ENCODE peak calls at places on chromosomes 1 and 21, in nine cellular contexts. C, F, Y, J, T, P, E, B and K are unnamed samples.

GRCh38 chr1:96365076-96365475 is 356.5 kb upstream of the PTBP2 start:
- DNase-seq in T (no peak), F (no peak), E (no peak), Y (no peak), J (peak), B (no peak), C (no peak), P (no peak), K (no peak)

GRCh38 chr1:91015794-91016550 is 5.9 kb downstream of the ZNF644 start:
- DNase-seq in E (peak), B (no peak), P (no peak), Y (no peak), T (no peak), C (no peak), F (no peak), J (no peak), K (no peak)

GRCh38 chr1:32886012-32886827 is at the start of gene HPCA:
- DNase-seq in E (peak), P (peak), C (peak), J (peak), B (peak), Y (peak), F (no peak), T (peak), K (peak)

GRCh38 chr1:114509596-114510234 is 1.3 kb downstream of the TRIM33 start:
- DNase-seq in F (no peak), Y (no peak), C (peak), B (no peak), P (no peak), J (no peak), T (no peak), E (peak), K (no peak)

GRCh38 chr21:42291003-42291750 is 24.0 kb downstream of the TFF3 start:
- DNase-seq in T (no peak), B (no peak), F (no peak), E (no peak), P (no peak), C (no peak), Y (no peak), J (no peak), K (no peak)

GRCh38 chr1:91345395-91346005 is 59.1 kb downstream of the HFM1 start:
- DNase-seq in C (no peak), F (no peak), J (peak), B (no peak), E (no peak), T (no peak), Y (no peak), P (no peak), K (no peak)

GRCh38 chr21:42424848-42425602 is 21.3 kb downstream of the UBASH3A start:
- DNase-seq in F (no peak), Y (no peak), E (no peak), C (no peak), P (peak), B (no peak), T (no peak), J (no peak), K (peak)

GRCh38 chr1:41109316-41110263 is 88.1 kb upstream of the SLFNL1 start:
- DNase-seq in J (peak), T (peak), B (no peak), F (peak), C (peak), P (no peak), Y (peak), E (peak), K (no peak)

GRCh38 chr1:243712890-243713425 is 137.1 kb downstream of the AKT3 start:
- DNase-seq in F (no peak), C (peak), T (no peak), E (no peak), J (peak), B (no peak), Y (no peak), P (no peak), K (no peak)

GRCh38 chr1:27366113-27366410 is 699 bp downstream of the MAP3K6 start:
- DNase-seq in J (peak), B (peak), C (peak), T (peak), E (peak), P (peak), F (peak), Y (peak), K (peak)

GRCh38 chr1:65189716-65190115 is 41.7 kb downstream of the AK4 start:
- DNase-seq in C (peak), T (no peak), J (no peak), Y (no peak), F (no peak), P (no peak), E (no peak), B (no peak), K (no peak)

GRCh38 chr21:15144026-15144425 is 79.2 kb upstream of the NRIP1 start:
- DNase-seq in P (no peak), E (no peak), C (no peak), B (no peak), T (no peak), F (no peak), J (peak), Y (no peak), K (no peak)

GRCh38 chr1:46667782-46668760 is at the start of gene ATPAF1:
- DNase-seq in F (peak), E (peak), J (peak), Y (peak), P (peak), C (peak), B (peak), T (peak), K (peak)

GRCh38 chr1:43285269-43285986 is at the start of gene C1orf210:
- DNase-seq in J (no peak), Y (no peak), C (no peak), E (no peak), P (no peak), T (no peak), F (no peak), B (peak), K (peak)

GRCh38 chr1:2961661-2962060 is 59.6 kb upstream of the ACTRT2 start:
- DNase-seq in Y (no peak), B (no peak), T (no peak), E (no peak), C (no peak), P (peak), J (no peak), F (no peak), K (no peak)

GRCh38 chr1:61491497-61491896 is 233.4 kb downstream of the TM2D1 start:
- DNase-seq in J (peak), P (no peak), T (no peak), B (no peak), Y (no peak), E (no peak), C (no peak), F (no peak), K (no peak)

GRCh38 chr1:200279810-200280411 is 129.9 kb downstream of the ZNF281 start:
- DNase-seq in P (peak), F (peak), J (peak), T (peak), B (no peak), C (peak), Y (peak), E (peak), K (no peak)

GRCh38 chr1:150925080-150925479 is 1.1 kb upstream of the SETDB1 start:
- DNase-seq in T (no peak), P (peak), F (no peak), Y (peak), C (peak), E (no peak), B (no peak), J (no peak), K (peak)

GRCh38 chr21:45303751-45304150 is 16.1 kb upstream of the POFUT2 start:
- DNase-seq in Y (peak), F (no peak), P (peak), C (no peak), E (no peak), T (no peak), J (no peak), B (no peak), K (peak)

GRCh38 chr1:173470608-173471007 is 6.5 kb upstream of the PRDX6 start:
- DNase-seq in F (no peak), C (no peak), Y (no peak), P (no peak), T (no peak), B (no peak), E (no peak), J (no peak), K (no peak)

GRCh38 chr1:8147922-8148321 is 121.8 kb upstream of the ERRFI1 start:
- DNase-seq in B (no peak), E (no peak), C (no peak), T (no peak), J (no peak), F (no peak), P (no peak), Y (no peak), K (no peak)

GRCh38 chr1:39395357-39395831 is 96.0 kb upstream of the BMP8A start:
- DNase-seq in C (peak), B (no peak), F (no peak), J (peak), T (peak), Y (no peak), P (no peak), E (peak), K (no peak)

GRCh38 chr21:36511484-36512227 is 31.7 kb upstream of the CLDN14 start:
- DNase-seq in C (peak), E (peak), F (no peak), T (no peak), P (no peak), B (no peak), J (no peak), Y (no peak), K (no peak)

GRCh38 chr1:38004284-38005101 is 821 bp downstream of the FHL3 start:
- DNase-seq in P (peak), B (peak), T (no peak), F (no peak), E (no peak), Y (no peak), J (no peak), C (peak), K (no peak)

GRCh38 chr1:242691603-242691945 is 167.1 kb upstream of the PLD5 start:
- DNase-seq in Y (no peak), T (no peak), E (no peak), J (no peak), P (no peak), F (no peak), C (no peak), B (no peak), K (no peak)

GRCh38 chr1:47432071-47433036 is 5.5 kb upstream of the FOXD2 start:
- DNase-seq in Y (peak), C (peak), E (no peak), P (peak), F (peak), B (peak), J (peak), T (no peak), K (peak)

GRCh38 chr1:94004924-94005323 is 95.7 kb upstream of the GCLM start:
- DNase-seq in J (no peak), C (peak), F (no peak), T (no peak), Y (no peak), E (no peak), B (no peak), P (no peak), K (no peak)

GRCh38 chr1:87370519-87370918 is 41.8 kb downstream of the LMO4 start:
- DNase-seq in T (no peak), C (peak), B (no peak), E (no peak), P (no peak), F (no peak), J (no peak), Y (no peak), K (no peak)

GRCh38 chr1:199733125-199733524 is 294.4 kb upstream of the NR5A2 start:
- DNase-seq in B (no peak), P (no peak), T (no peak), C (no peak), Y (no peak), J (no peak), F (no peak), E (no peak), K (no peak)

GRCh38 chr21:37445228-37445627 is 78.7 kb downstream of the DYRK1A start:
- DNase-seq in C (peak), T (no peak), P (no peak), B (no peak), F (no peak), J (peak), E (no peak), Y (no peak), K (no peak)

GRCh38 chr1:1206376-1207253 is at the start of gene TNFRSF18:
- DNase-seq in B (no peak), J (peak), Y (peak), C (no peak), E (no peak), T (no peak), P (peak), F (no peak), K (peak)